ENCODE peak calls at places on chromosomes 13 and 19, in ten cellular contexts. A, H, O, U, V, D, G, P, M and E are unnamed samples. For H3K4me1, the result is how much of the 10 kb centered on the place peaks cover.

GRCh38 chr13:111906306-111906705 is 160.6 kb upstream of the SOX1 start:
- DNase-seq in A (no peak), H (no peak), O (no peak), U (no peak), V (no peak), D (no peak), G (no peak), P (no peak), M (no peak), E (no peak)

GRCh38 chr19:41445575-41445974 is 2.6 kb downstream of the ERICH4 start:
- DNase-seq in A (no peak), H (no peak), O (no peak), U (no peak), V (no peak), D (no peak), G (no peak), P (no peak), M (no peak), E (no peak)

GRCh38 chr13:104140557-104140956 is 1074.3 kb upstream of the SLC10A2 start:
- DNase-seq in A (no peak), H (peak), O (peak), U (no peak), V (peak), D (no peak), G (no peak), P (no peak), M (no peak), E (no peak)

GRCh38 chr19:12217332-12217731 is 54.4 kb downstream of the ZNF136 start:
- DNase-seq in A (no peak), H (no peak), O (no peak), U (no peak), V (no peak), D (no peak), G (no peak), P (no peak), M (no peak), E (no peak)

GRCh38 chr19:6739884-6740588 is 556 bp downstream of the TRIP10 start:
- DNase-seq in A (no peak), H (peak), O (no peak), U (peak), V (no peak), D (no peak), G (peak), P (peak), M (peak), E (no peak)

GRCh38 chr13:63110431-63110830 is 1694.8 kb upstream of the PCDH20 start:
- DNase-seq in A (no peak), H (no peak), O (no peak), U (no peak), V (no peak), D (no peak), G (no peak), P (no peak), M (no peak), E (no peak)

GRCh38 chr19:18304194-18304495 is 18.7 kb downstream of the LSM4 start:
- DNase-seq in A (no peak), H (no peak), O (no peak), U (peak), V (no peak), D (no peak), G (no peak), P (peak), M (no peak), E (no peak)

GRCh38 chr19:43718627-43719377 is 2.9 kb downstream of the IRGC start:
- DNase-seq in A (no peak), H (no peak), O (no peak), U (no peak), V (no peak), D (no peak), G (no peak), P (no peak), M (no peak), E (no peak)

GRCh38 chr19:45816236-45817009 is 1.3 kb upstream of the RSPH6A start:
- DNase-seq in A (no peak), H (no peak), O (no peak), U (no peak), V (no peak), D (no peak), G (no peak), P (no peak), M (no peak), E (no peak)

GRCh38 chr19:8881512-8881911 is 49.3 kb downstream of the MBD3L1 start:
- DNase-seq in A (no peak), H (no peak), O (no peak), U (no peak), V (no peak), D (no peak), G (no peak), P (no peak), M (no peak), E (no peak)

GRCh38 chr13:94657167-94657566 is 55.2 kb downstream of the SOX21 start:
- DNase-seq in A (no peak), H (peak), O (peak), U (peak), V (peak), D (no peak), G (no peak), P (no peak), M (no peak), E (no peak)

GRCh38 chr13:110319774-110320509 is 12.9 kb downstream of the COL4A2 start:
- DNase-seq in A (no peak), H (peak), O (peak), U (peak), V (peak), D (no peak), G (peak), P (no peak), M (peak), E (no peak)

GRCh38 chr19:973726-974563 is 10.2 kb upstream of the WDR18 start:
- DNase-seq in A (no peak), H (no peak), O (no peak), U (no peak), V (no peak), D (no peak), G (no peak), P (no peak), M (no peak), E (no peak)

GRCh38 chr13:44484562-44485164 is 91.5 kb downstream of the TSC22D1 start:
- DNase-seq in A (no peak), H (no peak), O (no peak), U (no peak), V (no peak), D (no peak), G (no peak), P (no peak), M (no peak), E (no peak)

GRCh38 chr13:33179463-33179862 is 106.1 kb downstream of the STARD13 start:
- DNase-seq in A (no peak), H (no peak), O (no peak), U (no peak), V (no peak), D (no peak), G (no peak), P (no peak), M (no peak), E (no peak)

GRCh38 chr13:73672492-73672891 is 461.7 kb downstream of the KLF12 start:
- DNase-seq in A (no peak), H (peak), O (no peak), U (no peak), V (no peak), D (no peak), G (no peak), P (no peak), M (peak), E (no peak)

GRCh38 chr13:101989798-101990350 is 412.0 kb downstream of the FGF14 start:
- DNase-seq in A (no peak), H (no peak), O (no peak), U (peak), V (no peak), D (no peak), G (no peak), P (no peak), M (no peak), E (no peak)

GRCh38 chr19:54684537-54684936 is 21.8 kb downstream of the LILRB4 start:
- DNase-seq in A (no peak), H (peak), O (peak), U (peak), V (peak), D (no peak), G (no peak), P (no peak), M (peak), E (no peak)

GRCh38 chr13:42377640-42378382 is 105.9 kb downstream of the AKAP11 start:
- DNase-seq in A (no peak), H (no peak), O (peak), U (no peak), V (no peak), D (no peak), G (no peak), P (no peak), M (no peak), E (no peak)

GRCh38 chr13:111598751-111599150 is 278.3 kb downstream of the TEX29 start:
- DNase-seq in A (no peak), H (no peak), O (no peak), U (no peak), V (no peak), D (no peak), G (peak), P (no peak), M (no peak), E (no peak)

DNA sequence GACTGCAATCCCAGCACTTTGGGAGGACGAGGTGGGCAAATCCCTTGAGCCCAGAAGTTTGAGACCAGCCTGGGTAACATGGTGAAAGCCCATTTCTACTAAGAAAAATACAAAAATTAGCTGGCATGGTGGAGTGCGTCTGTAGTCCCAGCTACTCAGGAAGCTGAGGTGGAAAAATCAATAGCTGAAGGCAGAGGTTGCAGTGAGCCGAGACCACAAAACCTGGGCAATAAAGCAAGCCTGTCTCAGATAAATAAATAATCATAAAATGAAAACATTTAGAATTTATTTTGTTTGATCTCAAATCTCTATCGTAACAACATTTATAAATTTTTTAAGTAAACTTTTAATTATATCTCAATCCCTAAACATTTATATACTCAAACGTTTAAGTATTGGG is 36.6 kb downstream of the USP12 start:
- DNase-seq in A (no peak), H (no peak), O (no peak), U (no peak), V (no peak), D (no peak), G (no peak), P (no peak), M (no peak), E (no peak)
- H3K4me1 ChIP-seq in A (under half), H (under half), O (under half), U (under half), V (under half), D (under half), G (under half), P (half or more), M (under half), E (under half)

DNA sequence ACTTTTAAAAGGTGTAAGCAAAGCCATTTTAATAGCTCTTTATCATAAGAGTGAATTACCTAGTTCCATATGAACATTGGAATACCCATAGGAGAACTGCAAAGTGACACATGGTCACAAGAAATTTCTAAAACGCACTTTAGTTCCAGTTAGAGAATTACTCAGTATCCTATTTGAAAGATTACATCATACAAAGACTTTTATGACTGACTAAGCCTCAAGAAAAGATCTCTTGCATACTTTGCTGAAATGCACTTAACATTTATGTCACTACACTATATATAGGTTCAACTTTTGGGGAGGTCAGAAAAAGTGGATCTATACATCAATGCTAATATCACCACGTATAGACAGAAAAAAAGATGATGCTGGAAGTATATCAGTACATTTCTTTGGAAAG is 7.1 kb downstream of the PCDH9 start:
- DNase-seq in A (no peak), H (no peak), O (peak), U (peak), V (peak), D (no peak), G (no peak), P (no peak), M (no peak), E (no peak)
- H3K4me1 ChIP-seq in A (under half), H (under half), O (under half), U (under half), V (under half), D (under half), G (under half), P (half or more), M (half or more), E (under half)

DNA sequence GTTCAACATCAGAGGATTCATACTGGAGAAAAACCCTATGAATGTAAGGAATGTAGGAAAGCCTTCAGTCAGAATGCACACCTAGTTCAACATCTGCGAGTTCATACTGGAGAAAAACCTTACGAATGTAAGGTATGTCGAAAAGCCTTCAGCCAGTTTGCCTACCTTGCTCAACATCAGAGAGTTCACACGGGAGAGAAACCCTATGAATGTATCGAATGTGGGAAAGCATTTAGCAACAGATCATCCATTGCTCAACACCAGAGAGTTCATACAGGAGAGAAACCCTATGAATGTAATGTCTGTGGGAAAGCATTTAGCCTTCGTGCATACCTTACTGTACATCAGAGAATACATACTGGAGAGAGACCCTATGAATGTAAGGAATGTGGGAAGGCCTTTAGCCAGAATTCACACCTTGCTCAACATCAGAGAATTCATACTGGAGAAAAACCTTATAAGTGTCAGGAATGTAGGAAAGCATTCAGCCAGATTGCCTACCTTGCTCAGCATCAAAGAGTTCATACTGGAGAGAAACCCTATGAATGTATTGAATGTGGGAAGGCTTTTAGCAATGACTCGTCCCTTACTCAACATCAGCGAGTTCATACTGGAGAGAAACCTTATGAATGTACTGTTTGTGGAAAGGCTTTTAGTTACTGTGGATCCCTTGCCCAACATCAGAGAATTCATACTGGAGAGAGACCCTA is 15.4 kb downstream of the ZNF570 start:
- DNase-seq in A (no peak), H (no peak), O (no peak), U (no peak), V (no peak), D (no peak), G (no peak), P (no peak), M (peak), E (no peak)
- H3K4me1 ChIP-seq in A (under half), H (under half), O (under half), U (under half), V (under half), D (under half), G (under half), P (under half), M (under half), E (under half)

GRCh38 chr13:39457274-39457673 is 145.7 kb downstream of the LHFPL6 start:
- DNase-seq in A (no peak), H (no peak), O (no peak), U (no peak), V (no peak), D (no peak), G (no peak), P (no peak), M (no peak), E (no peak)
- H3K4me1 ChIP-seq in A (under half), H (under half), O (under half), U (under half), V (half or more), D (under half), G (under half), P (half or more), M (under half), E (under half)

DNA sequence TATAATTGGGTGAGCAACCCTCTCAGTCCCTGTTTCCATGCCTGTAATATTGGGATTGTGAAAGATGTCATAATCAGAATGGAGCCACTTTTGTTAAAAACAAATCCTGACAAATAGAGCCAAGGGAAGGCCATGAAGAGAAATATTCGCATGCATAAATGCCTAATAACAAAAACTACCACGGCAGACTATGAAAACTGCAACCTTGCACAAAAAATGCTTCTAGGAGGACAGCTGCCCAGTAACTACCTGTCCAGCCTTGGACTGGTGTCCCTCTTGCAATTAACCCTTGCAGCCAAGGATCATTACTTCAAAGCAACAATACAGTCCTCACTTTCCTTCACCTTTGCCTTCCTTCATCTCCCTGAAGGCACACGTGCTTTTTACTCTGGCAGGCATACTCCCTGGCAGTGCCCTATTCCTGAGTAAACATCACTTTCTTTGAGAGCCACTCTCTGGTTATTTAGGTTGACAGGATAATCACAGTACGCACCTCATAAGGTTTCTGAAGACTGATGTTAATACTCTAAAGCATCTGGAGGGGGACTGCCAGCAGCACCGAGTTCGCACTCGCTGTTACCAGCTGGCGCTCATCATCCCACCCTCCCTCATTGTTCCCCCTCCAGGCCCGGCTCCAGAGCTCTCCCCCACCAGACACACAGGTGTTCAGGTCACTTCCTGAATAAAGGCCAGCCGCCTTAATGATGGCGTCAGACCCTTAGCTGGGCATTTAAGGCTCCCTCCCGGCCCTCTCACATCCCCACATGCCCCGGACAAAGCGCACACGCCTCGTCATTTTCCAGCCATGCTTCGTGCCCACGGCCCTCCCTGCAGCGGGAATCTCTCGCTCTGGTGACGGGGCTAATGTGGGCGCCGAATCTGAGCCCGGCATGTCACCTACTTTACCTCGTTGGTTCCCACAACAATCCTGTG is 57.3 kb downstream of the CDADC1 start:
- DNase-seq in A (no peak), H (no peak), O (no peak), U (no peak), V (no peak), D (no peak), G (no peak), P (no peak), M (no peak), E (no peak)
- H3K4me1 ChIP-seq in A (under half), H (under half), O (under half), U (under half), V (under half), D (under half), G (under half), P (half or more), M (under half), E (under half)

DNA sequence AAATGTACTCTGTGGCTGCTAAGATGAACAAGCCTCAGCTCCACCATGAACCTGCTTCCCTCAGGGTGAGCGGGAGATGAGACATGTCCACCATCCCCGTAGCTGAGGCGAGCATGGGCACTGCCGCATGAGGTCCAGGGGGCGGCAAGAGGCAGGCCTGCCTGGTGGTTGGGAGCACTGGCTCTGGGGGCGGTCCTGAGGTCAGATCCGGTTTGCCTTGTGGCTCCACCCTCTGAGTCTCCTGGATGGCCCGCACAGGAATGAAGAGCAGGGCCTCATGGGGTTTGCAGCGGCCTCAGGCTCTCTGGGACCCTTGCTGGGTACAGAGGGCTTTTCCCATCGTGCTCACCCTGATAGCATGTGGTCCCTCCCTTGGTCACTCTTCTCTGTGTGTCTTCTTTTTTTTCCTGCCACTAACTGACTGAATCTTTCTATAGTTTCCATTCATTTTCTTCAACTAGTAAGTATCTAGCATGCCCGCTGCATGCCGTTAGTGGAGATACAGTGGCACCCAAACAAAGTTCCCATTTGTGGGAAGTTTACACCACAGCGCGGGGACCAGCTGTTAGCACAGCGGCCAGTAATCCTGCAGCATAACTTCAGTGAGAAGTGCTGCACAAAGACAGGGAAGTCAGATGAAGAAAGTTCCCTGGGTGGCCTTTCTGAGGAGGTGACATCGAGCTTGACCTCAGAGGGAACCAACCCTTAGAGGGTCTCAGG is 37.3 kb downstream of the CAPN12 start:
- DNase-seq in A (no peak), H (no peak), O (no peak), U (no peak), V (no peak), D (no peak), G (peak), P (no peak), M (no peak), E (no peak)
- H3K4me1 ChIP-seq in A (under half), H (half or more), O (under half), U (under half), V (under half), D (under half), G (under half), P (half or more), M (half or more), E (under half)

DNA sequence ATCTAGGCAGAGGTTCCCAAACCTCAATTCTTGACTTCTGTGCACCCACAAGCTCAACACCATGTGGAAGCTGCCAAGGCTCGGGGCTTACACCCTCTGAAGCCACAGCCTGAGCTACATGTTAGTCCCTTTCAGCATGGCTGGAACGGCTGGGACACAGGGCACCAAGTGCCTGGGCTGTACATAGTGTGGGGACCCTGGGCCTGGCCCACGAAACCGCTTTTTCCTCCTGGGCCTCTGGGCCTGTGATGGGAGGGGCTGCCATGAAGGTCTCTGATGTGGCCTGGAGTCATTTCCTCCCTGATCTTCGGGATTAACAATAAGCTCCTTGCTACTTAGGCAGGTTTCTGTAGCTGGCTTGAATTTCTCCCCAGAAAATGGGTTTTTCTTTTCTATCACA is 108.1 kb downstream of the HS6ST3 start:
- DNase-seq in A (no peak), H (no peak), O (no peak), U (no peak), V (no peak), D (no peak), G (no peak), P (no peak), M (no peak), E (no peak)
- H3K4me1 ChIP-seq in A (under half), H (under half), O (under half), U (under half), V (under half), D (under half), G (under half), P (under half), M (under half), E (under half)

GRCh38 chr19:49906879-49907564 is 10.3 kb upstream of the IL4I1 start:
- DNase-seq in A (no peak), H (no peak), O (no peak), U (no peak), V (no peak), D (no peak), G (no peak), P (no peak), M (no peak), E (no peak)
- H3K4me1 ChIP-seq in A (under half), H (under half), O (under half), U (under half), V (under half), D (under half), G (under half), P (under half), M (under half), E (under half)